ENCODE peak calls at places on chromosomes 4 and X, in eight cellular contexts. X, M, K, H, J, T, R and S are unnamed samples.

GRCh38 chr4:3752022-3752421 is 14.2 kb upstream of the ADRA2C start:
- DNase-seq in H (no peak), M (no peak), T (no peak), R (no peak), K (no peak), J (no peak), X (no peak), S (no peak)

GRCh38 chr4:77788990-77789389 is 30.2 kb downstream of the CNOT6L start:
- DNase-seq in J (no peak), X (no peak), H (no peak), T (no peak), M (no peak), K (no peak), R (no peak), S (no peak)

GRCh38 chr4:149161247-149161646 is 654.4 kb downstream of the IQCM start:
- DNase-seq in K (no peak), J (no peak), T (no peak), M (no peak), H (peak), X (no peak), R (no peak), S (no peak)

GRCh38 chr4:184422378-184422777 is 52.0 kb downstream of the IRF2 start:
- DNase-seq in K (no peak), X (no peak), H (no peak), T (no peak), J (no peak), R (no peak), M (no peak), S (no peak)

GRCh38 chr4:14743172-14743571 is 259.1 kb upstream of the CPEB2 start:
- DNase-seq in K (no peak), X (no peak), R (no peak), M (no peak), T (no peak), J (no peak), H (no peak), S (no peak)

GRCh38 chr4:94924566-94924965 is 166.8 kb downstream of the BMPR1B start:
- DNase-seq in R (no peak), M (no peak), T (no peak), J (no peak), H (no peak), K (no peak), X (no peak), S (no peak)

GRCh38 chrX:51192104-51192503 is 140.5 kb upstream of the NUDT10 start:
- DNase-seq in J (no peak), X (no peak), K (no peak), T (no peak), H (no peak), R (no peak), M (no peak), S (no peak)

GRCh38 chrX:16113978-16114554 is 9.3 kb upstream of the GRPR start:
- DNase-seq in H (no peak), X (no peak), J (no peak), T (no peak), K (no peak), M (no peak), R (no peak), S (no peak)

DNA sequence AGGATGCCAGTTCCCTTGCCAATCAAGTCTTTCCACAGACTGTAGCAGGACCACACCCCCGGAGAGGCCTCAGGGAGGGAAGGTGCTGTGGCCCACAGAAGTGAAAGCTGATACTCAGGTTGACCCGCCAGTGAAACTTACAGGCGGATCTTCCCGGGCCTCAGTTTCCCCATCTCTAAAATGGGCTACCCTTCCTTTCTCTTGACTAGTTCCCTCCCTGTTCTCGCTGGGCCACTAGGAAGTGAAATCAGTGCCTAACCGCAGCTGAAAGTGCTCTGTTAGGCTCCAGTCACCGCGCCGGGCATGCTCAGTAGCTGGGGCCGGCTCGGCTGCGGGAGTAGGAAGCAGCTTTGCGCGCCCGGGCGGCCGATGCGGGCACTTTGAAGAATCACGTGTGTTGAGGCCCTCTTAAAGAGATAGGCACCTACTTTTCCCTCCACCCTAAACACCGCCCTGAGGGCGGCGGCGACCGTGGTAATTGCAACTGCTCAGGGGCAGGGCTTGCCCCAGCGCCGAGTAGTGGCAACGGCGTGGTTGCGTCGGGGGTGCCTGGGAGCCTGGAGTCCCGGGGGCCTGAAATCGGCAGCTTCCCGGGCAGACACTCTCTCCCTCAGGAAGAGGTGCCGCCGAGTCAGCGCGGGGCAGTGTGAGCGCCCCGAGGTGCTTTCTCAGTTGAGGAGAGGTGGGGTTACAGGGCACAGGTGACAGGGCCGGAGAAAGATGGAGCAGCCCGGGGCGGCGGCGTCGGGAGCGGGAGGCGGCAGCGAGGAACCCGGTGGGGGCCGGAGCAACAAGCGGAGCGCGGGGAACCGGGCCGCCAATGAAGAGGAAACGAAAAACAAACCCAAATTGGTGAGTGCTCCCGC is at the start of gene DIAPH2:
- DNase-seq in M (peak), J (peak), K (peak), T (peak), X (peak), H (peak), R (peak), S (no peak)
- TF ChIP-seq CTCF in M (no peak), J (no peak), K (no peak), T (no peak), X (no peak), H (no peak), R (peak), S (no peak)

GRCh38 chr4:52977252-52977651 is 115.1 kb downstream of the RASL11B start:
- DNase-seq in T (no peak), X (no peak), M (no peak), H (no peak), J (no peak), R (no peak), K (no peak), S (no peak)

GRCh38 chr4:52979821-52980590 is 117.9 kb downstream of the RASL11B start:
- DNase-seq in J (no peak), T (no peak), X (no peak), R (no peak), H (no peak), K (no peak), M (no peak), S (no peak)

GRCh38 chr4:52982246-52982950 is 120.3 kb downstream of the RASL11B start:
- DNase-seq in T (no peak), X (peak), J (no peak), R (no peak), K (no peak), M (peak), H (no peak), S (no peak)

GRCh38 chr4:52976523-52977230 is 114.6 kb downstream of the RASL11B start:
- DNase-seq in K (no peak), M (no peak), R (no peak), X (no peak), T (no peak), H (no peak), J (no peak), S (no peak)

GRCh38 chr4:52979020-52979419 is 116.9 kb downstream of the RASL11B start:
- DNase-seq in J (no peak), H (no peak), T (no peak), M (no peak), X (no peak), K (no peak), R (no peak), S (no peak)
- TF ChIP-seq CTCF in J (no peak), H (no peak), T (no peak), M (no peak), X (no peak), K (no peak), R (no peak), S (no peak)

GRCh38 chr4:123997736-123998449 is 601.3 kb downstream of the SPRY1 start:
- DNase-seq in X (no peak), J (no peak), R (no peak), H (no peak), T (no peak), K (no peak), M (no peak), S (no peak)
- TF ChIP-seq CTCF in X (no peak), J (no peak), R (no peak), H (no peak), T (no peak), K (no peak), M (no peak), S (no peak)

GRCh38 chrX:81411517-81411916 is 209.6 kb downstream of the SH3BGRL start:
- DNase-seq in H (no peak), R (no peak), T (no peak), J (no peak), K (no peak), M (no peak), X (no peak), S (no peak)

GRCh38 chrX:81412428-81412827 is 210.5 kb downstream of the SH3BGRL start:
- DNase-seq in J (no peak), M (no peak), H (no peak), X (no peak), T (no peak), R (no peak), K (no peak), S (no peak)

GRCh38 chrX:81414630-81415029 is 212.7 kb downstream of the SH3BGRL start:
- DNase-seq in J (no peak), X (no peak), M (no peak), T (no peak), K (no peak), R (no peak), H (no peak), S (no peak)
- TF ChIP-seq CTCF in J (no peak), X (no peak), M (no peak), T (no peak), K (no peak), R (no peak), H (no peak), S (peak)

GRCh38 chrX:151713859-151714258 is 2.0 kb upstream of the FATE1 start:
- DNase-seq in X (peak), K (no peak), T (no peak), H (no peak), M (peak), R (no peak), J (peak), S (no peak)
- TF ChIP-seq CTCF in X (peak), K (no peak), T (no peak), H (peak), M (peak), R (peak), J (peak), S (peak)

GRCh38 chr4:141464366-141464765 is 172.0 kb upstream of the IL15 start:
- DNase-seq in H (no peak), K (no peak), X (no peak), J (peak), R (no peak), M (no peak), T (no peak), S (no peak)
- TF ChIP-seq CTCF in H (no peak), K (no peak), X (no peak), J (no peak), R (no peak), M (no peak), T (no peak), S (no peak)